ENCODE peak calls at places on chromosome 5, in seven cellular contexts. C is left cardiac atrium; O is aorta; S is stimulated activated naive CD8-positive, alpha-beta T cell treated with anti-CD3 and anti-CD28 coated beads, Interleukin-15, Interleukin-2, amounts not matched to agents 100 U/mL and 50 U/mL, for 24 hours; L is activated T-cell treated with anti-CD3 and anti-CD28 coated beads, Interleukin-2, amount 50 U/mL, for 4 hours; I is activated CD8-positive, alpha-beta T cell treated with anti-CD3 and anti-CD28 coated beads for 36 hours; Z is heart left ventricle. N is an unnamed sample.

GRCh38 chr5:111932628-111933027 is 175.6 kb upstream of the NREP start:
- ATAC-seq in C (peak), O (no peak), S (no peak), L (no peak), I (no peak), Z (peak), N (no peak)

GRCh38 chr5:123180178-123180577 is 91.1 kb downstream of the PRDM6 start:
- ATAC-seq in C (peak), O (peak), S (no peak), L (no peak), I (no peak), Z (peak), N (no peak)

GRCh38 chr5:14818931-14819790 is 52.4 kb downstream of the ANKH start:
- ATAC-seq in C (no peak), O (no peak), S (peak), L (no peak), I (peak), Z (peak), N (peak)

GRCh38 chr5:10581867-10582511 is 18.1 kb downstream of the ANKRD33B start:
- ATAC-seq in C (no peak), O (peak), S (no peak), L (no peak), I (no peak), Z (peak), N (no peak)

GRCh38 chr5:155082401-155082800 is 68.8 kb downstream of the KIF4B start:
- ATAC-seq in C (no peak), O (no peak), S (no peak), L (no peak), I (no peak), Z (no peak), N (no peak)

GRCh38 chr5:128613757-128614156 is 75.7 kb upstream of the FBN2 start:
- ATAC-seq in C (no peak), O (no peak), S (no peak), L (no peak), I (no peak), Z (no peak), N (no peak)

GRCh38 chr5:115126303-115126702 is 43.4 kb downstream of the TRIM36 start:
- ATAC-seq in C (no peak), O (no peak), S (no peak), L (no peak), I (no peak), Z (no peak), N (no peak)

GRCh38 chr5:174828786-174829510 is 104.6 kb downstream of the MSX2 start:
- ATAC-seq in C (peak), O (no peak), S (no peak), L (no peak), I (no peak), Z (no peak), N (no peak)

GRCh38 chr5:149135536-149136201 is 5.6 kb upstream of the ABLIM3 start:
- ATAC-seq in C (peak), O (no peak), S (no peak), L (no peak), I (no peak), Z (peak), N (no peak)

GRCh38 chr5:111511174-111512025 is 935 bp downstream of the STARD4 start:
- ATAC-seq in C (peak), O (no peak), S (no peak), L (peak), I (no peak), Z (peak), N (peak)

GRCh38 chr5:72511371-72512178 is 4.4 kb upstream of the ZNF366 start:
- ATAC-seq in C (peak), O (no peak), S (peak), L (peak), I (peak), Z (no peak), N (no peak)

GRCh38 chr5:112097768-112098167 is 321.3 kb downstream of the EPB41L4A start:
- ATAC-seq in C (peak), O (no peak), S (no peak), L (no peak), I (no peak), Z (no peak), N (no peak)

GRCh38 chr5:158824167-158824882 is 275.4 kb downstream of the EBF1 start:
- ATAC-seq in C (no peak), O (no peak), S (no peak), L (no peak), I (no peak), Z (no peak), N (no peak)

GRCh38 chr5:118310412-118310811 is 677.9 kb downstream of the DTWD2 start:
- ATAC-seq in C (no peak), O (no peak), S (no peak), L (no peak), I (no peak), Z (no peak), N (no peak)

GRCh38 chr5:86500947-86501346 is 116.8 kb upstream of the COX7C start:
- ATAC-seq in C (no peak), O (no peak), S (no peak), L (no peak), I (no peak), Z (no peak), N (no peak)

GRCh38 chr5:5524327-5524726 is 101.8 kb downstream of the ICE1 start:
- ATAC-seq in C (no peak), O (no peak), S (no peak), L (no peak), I (no peak), Z (no peak), N (no peak)

GRCh38 chr5:12668564-12668963 is 764.3 kb upstream of the CTNND2 start:
- ATAC-seq in C (no peak), O (no peak), S (no peak), L (no peak), I (no peak), Z (no peak), N (no peak)

GRCh38 chr5:35152733-35153132 is 77.6 kb downstream of the PRLR start:
- ATAC-seq in C (no peak), O (no peak), S (no peak), L (no peak), I (no peak), Z (no peak), N (no peak)

GRCh38 chr5:98989723-98990122 is 60.9 kb upstream of the CHD1 start:
- ATAC-seq in C (no peak), O (no peak), S (no peak), L (no peak), I (no peak), Z (no peak), N (no peak)

GRCh38 chr5:99248066-99248465 is 319.3 kb upstream of the CHD1 start:
- ATAC-seq in C (no peak), O (no peak), S (no peak), L (no peak), I (no peak), Z (no peak), N (no peak)

GRCh38 chr5:77210091-77211012 is at the start of gene PDE8B:
- ATAC-seq in C (peak), O (peak), S (peak), L (peak), I (peak), Z (peak), N (peak)

GRCh38 chr5:95983067-95983466 is 21.4 kb upstream of the ELL2 start:
- ATAC-seq in C (no peak), O (no peak), S (no peak), L (no peak), I (no peak), Z (no peak), N (no peak)

GRCh38 chr5:35233601-35234000 is 3.3 kb upstream of the PRLR start:
- ATAC-seq in C (no peak), O (no peak), S (no peak), L (no peak), I (no peak), Z (no peak), N (no peak)

GRCh38 chr5:132102101-132102701 is 28.6 kb downstream of the CSF2 start:
- ATAC-seq in C (no peak), O (no peak), S (peak), L (peak), I (peak), Z (no peak), N (peak)

GRCh38 chr5:133415506-133415905 is 196.8 kb downstream of the FSTL4 start:
- ATAC-seq in C (no peak), O (no peak), S (no peak), L (no peak), I (no peak), Z (no peak), N (no peak)

GRCh38 chr5:17255471-17256016 is 38.1 kb downstream of the BASP1 start:
- ATAC-seq in C (peak), O (no peak), S (peak), L (no peak), I (no peak), Z (peak), N (no peak)

GRCh38 chr5:102277059-102277621 is 18.9 kb downstream of the SLCO4C1 start:
- ATAC-seq in C (no peak), O (no peak), S (peak), L (no peak), I (no peak), Z (no peak), N (no peak)

GRCh38 chr5:143359869-143360268 is 43.6 kb downstream of the NR3C1 start:
- ATAC-seq in C (no peak), O (no peak), S (no peak), L (no peak), I (no peak), Z (no peak), N (no peak)

GRCh38 chr5:67292201-67292940 is 95.8 kb upstream of the CD180 start:
- ATAC-seq in C (no peak), O (no peak), S (no peak), L (no peak), I (no peak), Z (no peak), N (no peak)

GRCh38 chr5:15027764-15028163 is 156.2 kb upstream of the ANKH start:
- ATAC-seq in C (no peak), O (no peak), S (no peak), L (no peak), I (no peak), Z (no peak), N (no peak)

GRCh38 chr5:93188876-93189485 is 392.0 kb downstream of the NR2F1-AS1 start:
- ATAC-seq in C (no peak), O (no peak), S (no peak), L (no peak), I (no peak), Z (peak), N (no peak)

GRCh38 chr5:16385516-16386090 is 80.0 kb downstream of the ZNF622 start:
- ATAC-seq in C (no peak), O (no peak), S (no peak), L (no peak), I (no peak), Z (no peak), N (no peak)

GRCh38 chr5:58451732-58452565 is 7.9 kb downstream of the PLK2 start:
- ATAC-seq in C (no peak), O (no peak), S (no peak), L (no peak), I (no peak), Z (no peak), N (no peak)